ENCODE peak calls at places on chromosome X, in seven cellular contexts. L is upper lobe of right lung, Y is left ventricle myocardium inferior, R is mammary epithelial cell, V is Caco-2, I is PC-3, W is cardiac muscle cell. O is an unnamed sample.

GRCh38 chrX:133444952-133445831 is 29.9 kb upstream of the GPC4 start:
- DNase-seq in V (peak), I (peak), L (no peak), R (peak), W (peak), Y (no peak), O (no peak)

GRCh38 chrX:19579485-19579884 is 64.2 kb upstream of the MAP3K15 start:
- DNase-seq in I (peak), Y (no peak), R (peak), V (no peak), L (no peak), W (no peak), O (no peak)

GRCh38 chrX:153649915-153650782 is 3.1 kb downstream of the DUSP9 start:
- DNase-seq in I (no peak), L (no peak), R (no peak), W (no peak), V (no peak), Y (no peak), O (no peak)

GRCh38 chrX:145817666-145818521 is at the start of gene SLITRK2:
- DNase-seq in V (no peak), I (no peak), L (no peak), Y (no peak), W (peak), R (no peak), O (no peak)

GRCh38 chrX:106898462-106898861 is 4.7 kb downstream of the RIPPLY1 start:
- DNase-seq in I (peak), Y (no peak), V (peak), W (peak), R (peak), L (no peak), O (no peak)

GRCh38 chrX:11437642-11438379 is 144.6 kb downstream of the AMELX start:
- DNase-seq in I (peak), V (peak), L (peak), R (no peak), Y (peak), W (no peak), O (no peak)

GRCh38 chrX:55450259-55450658 is 1.7 kb upstream of the MAGEH1 start:
- DNase-seq in R (no peak), I (peak), L (no peak), Y (no peak), V (peak), W (peak), O (no peak)

GRCh38 chrX:119573840-119574393 is 446 bp upstream of the UBE2A start:
- DNase-seq in L (no peak), W (peak), V (no peak), I (peak), R (peak), Y (peak), O (no peak)

GRCh38 chrX:70527053-70527452 is 82.4 kb downstream of the DLG3 start:
- DNase-seq in I (no peak), L (no peak), Y (no peak), W (no peak), R (no peak), V (no peak), O (no peak)

GRCh38 chrX:9670136-9670905 is 95.3 kb downstream of the GPR143 start:
- DNase-seq in W (no peak), Y (no peak), I (no peak), L (no peak), V (no peak), R (no peak), O (peak)

GRCh38 chrX:13515181-13515930 is 54.0 kb upstream of the EGFL6 start:
- DNase-seq in Y (no peak), W (no peak), V (no peak), L (no peak), R (no peak), I (no peak), O (no peak)

DNA sequence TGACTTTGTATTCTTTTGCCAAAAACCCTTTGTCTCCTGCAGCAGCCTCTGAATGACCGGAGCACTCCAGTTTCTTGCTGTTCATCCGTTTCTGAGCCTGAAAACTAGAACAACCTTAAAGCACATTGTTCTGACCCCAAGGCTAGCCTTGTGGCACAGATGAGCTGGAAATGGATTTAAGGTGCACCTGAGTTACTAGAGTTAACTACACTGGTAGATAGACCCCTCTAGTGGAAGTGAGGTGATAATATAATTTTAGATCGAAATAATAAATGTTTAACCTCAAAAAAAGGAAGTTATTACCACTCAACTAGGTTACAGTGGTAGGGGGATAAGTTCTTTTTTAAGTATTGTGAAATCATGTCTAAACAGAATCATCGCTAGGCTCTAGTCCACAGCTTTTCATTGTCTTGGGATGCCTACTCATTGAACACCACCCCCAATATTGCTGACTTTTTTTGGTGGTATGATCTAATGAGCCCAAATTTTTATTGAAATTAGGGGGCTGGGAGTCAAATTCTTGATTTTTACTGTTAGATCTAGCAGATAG is 2.7 kb downstream of the PLS3 start:
- DNase-seq in I (peak), Y (no peak), V (no peak), W (no peak), R (no peak), L (no peak), O (no peak)
- H3K4me3 ChIP-seq in I (peak), Y (peak), V (no peak), W (peak), R (no peak), L (peak), O (peak)

DNA sequence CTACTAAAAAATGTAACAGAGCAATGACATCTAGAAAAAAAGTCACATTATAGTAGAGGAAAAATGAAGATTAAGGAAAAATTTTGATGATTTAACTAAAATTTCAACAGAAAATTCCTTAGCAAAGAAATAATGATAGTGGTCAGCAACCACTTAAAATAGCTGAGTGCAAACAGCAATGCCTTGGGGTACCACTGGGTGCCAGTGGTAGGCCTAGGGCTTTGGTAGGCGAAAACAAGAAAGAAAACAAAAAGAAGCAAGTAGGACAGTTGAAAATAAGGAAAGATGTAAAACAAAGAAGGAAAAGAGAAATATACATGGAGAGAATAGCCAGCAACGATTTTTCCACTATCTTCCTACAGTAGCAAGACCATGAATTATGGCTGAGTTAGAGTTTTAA is 313.5 kb upstream of the IRS4 start:
- DNase-seq in V (no peak), Y (no peak), L (no peak), W (no peak), R (no peak), I (no peak), O (no peak)
- TF ChIP-seq CTCF in V (no peak), Y (no peak), L (no peak), W (peak), R (peak), I (no peak), O (no peak)

DNA sequence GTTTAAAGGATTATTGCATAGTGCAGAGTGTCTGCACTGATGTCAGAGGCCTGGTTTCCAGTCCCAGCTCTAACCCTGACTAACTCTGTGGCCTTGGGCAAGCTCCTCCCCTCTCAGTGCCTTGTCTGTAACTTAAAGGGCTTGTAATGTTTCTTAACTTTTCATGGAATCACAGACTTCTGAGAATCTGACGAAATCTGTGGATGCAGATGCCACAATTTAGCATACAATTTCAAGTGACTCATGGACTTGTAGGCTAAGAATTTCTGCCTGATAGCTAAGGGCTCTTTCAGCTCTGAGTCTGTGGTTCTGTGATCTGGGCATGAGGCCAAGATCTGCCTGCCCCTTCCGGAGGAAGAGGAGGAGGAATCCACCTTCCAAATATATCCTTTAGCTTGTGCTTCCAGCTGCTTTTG is 236.9 kb downstream of the AR start:
- DNase-seq in Y (peak), W (peak), V (no peak), I (peak), R (peak), L (peak), O (peak)
- H3K4me3 ChIP-seq in Y (no peak), W (no peak), V (no peak), I (no peak), R (no peak), L (no peak), O (no peak)

GRCh38 chrX:323721-324628 is 5.4 kb upstream of the GTPBP6 start:
- DNase-seq in R (peak), W (peak), L (peak), I (peak), Y (peak), V (peak), O (no peak)
- TF ChIP-seq CTCF in R (peak), W (no peak), L (no peak), I (no peak), Y (no peak), V (peak), O (peak)

GRCh38 chrX:45497290-45497689 is 296.6 kb upstream of the DIPK2B start:
- DNase-seq in Y (no peak), R (peak), I (no peak), L (no peak), W (no peak), V (no peak), O (no peak)

GRCh38 chrX:45506149-45506768 is 305.6 kb upstream of the DIPK2B start:
- DNase-seq in V (no peak), L (no peak), W (no peak), I (no peak), R (no peak), Y (no peak), O (no peak)

GRCh38 chrX:45505214-45505613 is 304.5 kb upstream of the DIPK2B start:
- DNase-seq in V (no peak), I (peak), L (no peak), Y (no peak), W (no peak), R (peak), O (no peak)

DNA sequence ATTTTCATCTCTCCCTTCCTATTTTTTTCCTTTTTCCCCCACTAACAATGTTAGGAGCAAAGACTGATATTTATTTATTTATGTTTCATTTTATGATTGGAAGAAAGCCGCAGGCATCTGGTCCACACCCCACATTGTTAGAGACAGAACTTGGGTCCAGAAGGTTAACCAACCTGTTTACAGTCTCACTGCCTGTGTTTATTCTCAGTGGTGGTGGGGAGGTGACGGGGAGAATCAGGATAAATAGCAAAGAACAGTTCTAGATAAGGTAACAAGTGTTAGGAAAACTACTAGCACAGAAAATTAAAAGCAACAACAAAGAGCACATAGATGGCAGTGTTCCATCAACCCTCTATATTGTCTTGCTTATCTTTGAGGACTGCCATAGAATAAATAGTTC is 301.7 kb upstream of the DIPK2B start:
- DNase-seq in W (no peak), R (no peak), I (no peak), L (no peak), V (no peak), Y (no peak), O (no peak)
- H3K4me3 ChIP-seq in W (no peak), R (no peak), I (no peak), L (no peak), V (no peak), Y (no peak), O (no peak)

DNA sequence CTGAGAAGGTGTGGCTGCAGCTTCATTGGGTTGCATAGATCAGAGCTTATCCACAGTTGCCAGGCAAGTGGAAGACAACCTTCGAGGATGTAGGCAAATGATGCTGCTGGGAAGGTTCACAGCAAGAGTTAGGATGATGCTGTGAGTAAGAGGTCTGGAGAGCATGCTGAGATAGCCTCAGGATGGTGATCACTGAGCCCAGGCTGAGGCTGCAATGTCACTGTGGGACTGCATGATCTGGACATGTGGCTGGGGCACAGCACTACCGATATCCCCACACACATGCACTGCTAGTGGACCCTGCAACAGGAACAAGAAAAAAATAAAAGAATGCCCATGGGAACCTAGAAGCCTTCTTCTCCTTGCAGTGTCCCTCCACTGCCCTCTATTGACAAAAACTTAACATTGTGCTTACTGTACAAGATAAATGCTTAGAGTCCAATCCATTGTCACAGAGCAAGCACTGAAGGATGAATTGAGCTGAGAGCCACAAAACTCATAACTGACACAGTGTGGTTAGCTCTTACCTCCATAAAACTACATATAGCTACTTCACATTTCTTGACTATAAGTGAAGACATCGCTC is 105.6 kb downstream of the CNKSR2 start:
- DNase-seq in W (peak), I (peak), R (peak), L (no peak), V (peak), Y (no peak), O (peak)
- TF ChIP-seq CTCF in W (peak), I (peak), R (peak), L (peak), V (peak), Y (peak), O (peak)

GRCh38 chrX:40444798-40445496 is 135.8 kb upstream of the ATP6AP2 start:
- DNase-seq in W (peak), R (no peak), L (no peak), V (no peak), Y (no peak), I (peak), O (no peak)
- H3K4me3 ChIP-seq in W (no peak), R (no peak), L (no peak), V (no peak), Y (no peak), I (no peak), O (no peak)

DNA sequence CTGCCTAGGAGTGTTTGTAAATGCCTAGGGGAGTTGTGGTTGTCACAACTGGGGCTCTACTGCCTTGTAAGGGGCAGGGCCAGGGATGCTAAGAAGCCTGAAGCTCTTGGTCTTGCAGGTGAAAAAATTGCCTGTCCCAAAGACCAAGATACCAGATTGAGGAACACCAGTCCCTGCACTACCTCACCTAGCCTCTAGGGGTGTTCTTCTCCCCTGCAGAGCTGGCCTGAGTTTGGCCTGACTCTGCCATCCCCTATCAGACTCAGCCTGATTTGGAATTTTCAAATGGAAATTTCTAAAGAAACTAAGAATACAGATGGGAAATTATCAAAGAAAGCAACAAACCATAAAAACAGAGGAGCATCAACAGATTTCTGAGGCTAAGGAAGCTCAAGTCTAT is 90.4 kb downstream of the ZC4H2 start:
- DNase-seq in W (peak), I (peak), V (peak), R (no peak), L (no peak), Y (no peak), O (no peak)
- TF ChIP-seq CTCF in W (no peak), I (peak), V (peak), R (peak), L (peak), Y (peak), O (peak)